ENCODE peak calls at places on chromosome 6, in seven cellular contexts. Y is epithelial cell of esophagus, A is WTC11, S is Right ventricle myocardium superior, L is retina, U is left ventricle myocardium inferior, R is psoas muscle. E is an unnamed sample.

GRCh38 chr6:52393780-52394179 is 26.4 kb upstream of the EFHC1 start:
- DNase-seq in Y (no peak), A (no peak), S (no peak), L (no peak), U (no peak), R (no peak), E (no peak)

GRCh38 chr6:135114355-135115145 is 59.9 kb upstream of the HBS1L start:
- DNase-seq in Y (no peak), A (no peak), S (no peak), L (no peak), U (no peak), R (no peak), E (no peak)

GRCh38 chr6:31727717-31728671 is 1.1 kb downstream of the DDAH2 start:
- DNase-seq in Y (no peak), A (no peak), S (no peak), L (no peak), U (no peak), R (no peak), E (no peak)

GRCh38 chr6:28537509-28538140 is 11.9 kb downstream of the GPX5 start:
- DNase-seq in Y (peak), A (peak), S (no peak), L (no peak), U (no peak), R (no peak), E (peak)

GRCh38 chr6:158039571-158040050 is 57.9 kb downstream of the SYNJ2 start:
- DNase-seq in Y (no peak), A (no peak), S (peak), L (no peak), U (peak), R (peak), E (peak)

GRCh38 chr6:34657307-34657978 is 39.1 kb downstream of the ILRUN start:
- DNase-seq in Y (peak), A (no peak), S (no peak), L (peak), U (no peak), R (no peak), E (peak)

GRCh38 chr6:27553123-27553904 is 80.4 kb upstream of the ZNF184 start:
- DNase-seq in Y (peak), A (peak), S (no peak), L (no peak), U (no peak), R (no peak), E (peak)

GRCh38 chr6:39772559-39773283 is 19.5 kb upstream of the DAAM2 start:
- DNase-seq in Y (no peak), A (no peak), S (no peak), L (no peak), U (no peak), R (no peak), E (peak)

GRCh38 chr6:44593539-44593944 is 206.0 kb downstream of the CDC5L start:
- DNase-seq in Y (peak), A (peak), S (no peak), L (peak), U (no peak), R (no peak), E (peak)

E was measured in RPMI7951.